ENCODE peak calls at places on chromosomes 16 and 17, in five cellular contexts. W is sigmoid colon; Z is stimulated activated CD8-positive, alpha-beta memory T cell treated with anti-CD3 and anti-CD28 coated beads, Interleukin-7, amount 100 ng/mL, for 1 hour; D is thyroid gland; B is AML-193. O is an unnamed sample.

GRCh38 chr17:72466606-72467005 is 345.8 kb downstream of the SOX9 start:
- DNase-seq in W (no peak), Z (no peak), D (no peak), B (no peak), O (no peak)

GRCh38 chr16:84501077-84501735 is 3.3 kb downstream of the MEAK7 start:
- DNase-seq in W (peak), Z (no peak), D (no peak), B (no peak), O (no peak)

GRCh38 chr17:39668141-39668924 is at the start of gene PNMT:
- DNase-seq in W (no peak), Z (no peak), D (peak), B (no peak), O (peak)

GRCh38 chr16:4260360-4260759 is 12.5 kb downstream of the TFAP4 start:
- DNase-seq in W (no peak), Z (no peak), D (no peak), B (no peak), O (no peak)

GRCh38 chr16:19130852-19131808 is 17.4 kb downstream of the ITPRIPL2 start:
- DNase-seq in W (peak), Z (no peak), D (no peak), B (no peak), O (peak)

GRCh38 chr17:73215414-73215813 is 22.6 kb downstream of the COG1 start:
- DNase-seq in W (no peak), Z (no peak), D (no peak), B (no peak), O (no peak)

GRCh38 chr16:57475711-57476339 is 10.5 kb downstream of the DOK4 start:
- DNase-seq in W (no peak), Z (peak), D (peak), B (peak), O (peak)

GRCh38 chr17:75771334-75772281 is 6.6 kb upstream of the GALK1 start:
- DNase-seq in W (peak), Z (no peak), D (no peak), B (no peak), O (peak)

GRCh38 chr17:4610162-4610561 is 25.8 kb downstream of the SMTNL2 start:
- DNase-seq in W (no peak), Z (no peak), D (no peak), B (no peak), O (no peak)

GRCh38 chr16:22235839-22236745 is 30.0 kb downstream of the EEF2K start:
- DNase-seq in W (no peak), Z (no peak), D (no peak), B (no peak), O (no peak)

GRCh38 chr16:51592013-51592501 is 441.0 kb upstream of the SALL1 start:
- DNase-seq in W (no peak), Z (no peak), D (peak), B (no peak), O (no peak)

GRCh38 chr16:31006589-31006988 is 3.8 kb downstream of the STX1B start:
- DNase-seq in W (no peak), Z (no peak), D (no peak), B (no peak), O (no peak)